ENCODE peak calls at places on chromosomes 1 and 21, in seven cellular contexts. Y is hippocampal formation; I is A172; S is stimulated activated CD8-positive, alpha-beta memory T cell treated with anti-CD3 and anti-CD28 coated beads, Interleukin-15, amount 100 ng/mL, for 4 hours; J is hypothalamus; A is adrenal gland; L is effector CD8-positive, alpha-beta T cell. U is an unnamed sample.

GRCh38 chr1:202317941-202318925 is 23.5 kb downstream of the UBE2T start:
- DNase-seq in L (no peak), I (no peak), J (no peak), A (no peak), Y (no peak), S (no peak), U (no peak)

GRCh38 chr1:24119489-24119858 is 7.5 kb upstream of the MYOM3 start:
- DNase-seq in L (no peak), A (no peak), S (no peak), I (no peak), J (no peak), Y (no peak), U (no peak)

GRCh38 chr1:63731117-63732043 is 42.4 kb upstream of the ROR1 start:
- DNase-seq in I (peak; percentile 99), S (no peak), L (no peak), Y (no peak), J (no peak), A (peak; percentile 23), U (peak; percentile 98)

GRCh38 chr1:44170281-44170823 is 28.9 kb upstream of the KLF18 start:
- DNase-seq in S (no peak), A (no peak), J (no peak), Y (no peak), L (no peak), I (no peak), U (no peak)

GRCh38 chr1:202210370-202210769 is 16.8 kb downstream of the LGR6 start:
- DNase-seq in S (no peak), Y (no peak), J (no peak), I (peak; percentile 69), L (no peak), A (no peak), U (no peak)

GRCh38 chr21:33028759-33029511 is 3.2 kb downstream of the OLIG2 start:
- DNase-seq in Y (no peak), J (peak; percentile 17), S (no peak), A (no peak), L (no peak), I (no peak), U (no peak)

GRCh38 chr1:33055210-33055991 is 18.7 kb upstream of the AK2 start:
- DNase-seq in J (peak; percentile 41), A (peak; percentile 86), Y (peak; percentile 72), I (peak; percentile 84), L (no peak), S (no peak), U (peak; percentile 59)

GRCh38 chr1:38527373-38527966 is 332.1 kb downstream of the RRAGC start:
- DNase-seq in Y (no peak), L (no peak), I (peak; percentile 5), A (no peak), S (peak; percentile 44), J (no peak), U (no peak)

GRCh38 chr21:35664683-35665082 is 395.6 kb downstream of the SETD4 start:
- DNase-seq in A (no peak), S (no peak), J (no peak), L (no peak), I (peak; percentile 88), Y (no peak), U (no peak)

GRCh38 chr21:29145354-29145782 is 14.9 kb downstream of the MAP3K7CL start:
- DNase-seq in A (peak; percentile 51), J (no peak), L (no peak), I (peak; percentile 97), S (no peak), Y (peak; percentile 43), U (peak; percentile 90)

GRCh38 chr1:39816431-39817090 is 27.9 kb upstream of the BMP8B start:
- DNase-seq in L (peak; percentile 52), Y (peak; percentile 16), J (peak; percentile 46), S (no peak), I (peak; percentile 90), A (peak; percentile 35), U (peak; percentile 38)

GRCh38 chr1:5311634-5312298 is 657.4 kb downstream of the AJAP1 start:
- DNase-seq in L (no peak), Y (no peak), I (no peak), J (no peak), A (no peak), S (no peak), U (no peak)

GRCh38 chr1:220954321-220954720 is 75.1 kb downstream of the HLX start:
- DNase-seq in A (no peak), J (no peak), I (no peak), S (no peak), L (no peak), Y (no peak), U (no peak)